ENCODE peak calls at places on chromosomes 13 and 19, in five cellular contexts. T, G, W, B and U are unnamed samples.

GRCh38 chr19:21569497-21569870 is 64.1 kb downstream of the ZNF429 start:
- DNase-seq in T (no peak), G (no peak), W (no peak), B (no peak), U (no peak)

GRCh38 chr19:14114854-14115253 is 2.7 kb downstream of the PRKACA start:
- DNase-seq in T (no peak), G (no peak), W (peak), B (no peak), U (peak)

GRCh38 chr19:39110263-39110967 is 15.2 kb upstream of the PAK4 start:
- DNase-seq in T (no peak), G (peak), W (peak), B (peak), U (peak)

GRCh38 chr19:47765522-47766358 is 12.8 kb upstream of the SELENOW start:
- DNase-seq in T (peak), G (peak), W (peak), B (no peak), U (peak)

GRCh38 chr13:109479991-109480696 is 306.2 kb downstream of the IRS2 start:
- DNase-seq in T (peak), G (peak), W (peak), B (no peak), U (no peak)

GRCh38 chr13:45851171-45851889 is at the start of gene SIAH3:
- DNase-seq in T (no peak), G (peak), W (peak), B (no peak), U (peak)

GRCh38 chr13:44171151-44171550 is 202.5 kb upstream of the SERP2 start:
- DNase-seq in T (no peak), G (no peak), W (no peak), B (no peak), U (no peak)

GRCh38 chr19:41064974-41065569 is 23.2 kb upstream of the CYP2A13 start:
- DNase-seq in T (peak), G (peak), W (peak), B (no peak), U (peak)

GRCh38 chr19:16326401-16327130 is 1.9 kb downstream of the KLF2 start:
- DNase-seq in T (no peak), G (peak), W (peak), B (no peak), U (peak)

GRCh38 chr13:94896238-94896637 is 183.9 kb upstream of the SOX21 start:
- DNase-seq in T (no peak), G (no peak), W (no peak), B (no peak), U (no peak)

GRCh38 chr13:112624602-112625430 is 36.9 kb upstream of the TUBGCP3 start:
- DNase-seq in T (no peak), G (no peak), W (no peak), B (no peak), U (no peak)

GRCh38 chr19:1924320-1924961 is 16.5 kb upstream of the CSNK1G2 start:
- DNase-seq in T (no peak), G (no peak), W (no peak), B (no peak), U (no peak)

GRCh38 chr19:41945135-41945766 is 13.9 kb downstream of the RABAC1 start:
- DNase-seq in T (no peak), G (no peak), W (no peak), B (no peak), U (no peak)

GRCh38 chr19:2551864-2552185 is 75.9 kb downstream of the GADD45B start:
- DNase-seq in T (no peak), G (no peak), W (no peak), B (no peak), U (no peak)

GRCh38 chr13:91813255-91813654 is 414.8 kb downstream of the GPC5 start:
- DNase-seq in T (no peak), G (no peak), W (no peak), B (no peak), U (no peak)

GRCh38 chr13:44305845-44306244 is 67.8 kb upstream of the SERP2 start:
- DNase-seq in T (peak), G (peak), W (peak), B (peak), U (no peak)

GRCh38 chr19:1122972-1123363 is 19.2 kb downstream of the GPX4 start:
- DNase-seq in T (peak), G (peak), W (peak), B (peak), U (peak)

GRCh38 chr19:7944177-7944761 is 803 bp upstream of the TIMM44 start:
- DNase-seq in T (peak), G (peak), W (peak), B (peak), U (peak)

GRCh38 chr19:5627395-5627904 is 4.6 kb downstream of the SAFB start:
- DNase-seq in T (peak), G (peak), W (peak), B (no peak), U (peak)

GRCh38 chr13:62085832-62086231 is 670.2 kb upstream of the PCDH20 start:
- DNase-seq in T (no peak), G (no peak), W (peak), B (no peak), U (no peak)

GRCh38 chr19:5386841-5387240 is 46.2 kb upstream of the PTPRS start:
- DNase-seq in T (no peak), G (no peak), W (no peak), B (no peak), U (no peak)

GRCh38 chr19:8243146-8243545 is 34.0 kb downstream of the CERS4 start:
- DNase-seq in T (no peak), G (no peak), W (no peak), B (no peak), U (no peak)

GRCh38 chr13:37868691-37869505 is 674 bp downstream of the TRPC4 start:
- DNase-seq in T (peak), G (peak), W (peak), B (peak), U (peak)

GRCh38 chr19:55472463-55472862 is 4.0 kb upstream of the ZNF628 start:
- DNase-seq in T (peak), G (no peak), W (peak), B (no peak), U (no peak)
- H2BK15ac ChIP-seq in T (no peak), G (no peak), W (no peak), B (no peak), U (no peak)

DNA sequence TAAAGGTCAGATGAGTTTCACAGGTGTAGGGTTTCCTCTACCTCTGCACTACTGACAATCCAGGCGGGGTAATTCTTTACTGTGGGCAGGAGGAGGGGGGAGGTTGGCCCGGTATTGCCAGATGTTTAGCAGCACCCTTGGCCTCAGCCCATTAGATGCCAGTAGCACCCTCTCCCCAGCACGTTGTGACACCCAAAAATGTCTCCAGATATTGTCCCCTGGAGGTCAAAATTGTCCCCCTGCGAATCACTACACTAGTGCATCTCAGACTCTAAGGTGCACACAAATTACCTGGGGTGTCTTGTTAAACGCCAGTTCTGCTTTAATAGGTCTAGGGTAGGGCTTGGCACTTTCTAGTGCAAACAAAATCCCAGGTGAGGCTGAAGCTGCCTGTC is 3.4 kb upstream of the UBAC2 start:
- DNase-seq in T (no peak), G (no peak), W (no peak), B (no peak), U (no peak)
- H3K23ac ChIP-seq in T (no peak), G (no peak), W (no peak), B (no peak), U (no peak)

GRCh38 chr19:11383706-11384048 is 437 bp downstream of the EPOR start:
- DNase-seq in T (no peak), G (no peak), W (peak), B (no peak), U (no peak)
- H2BK15ac ChIP-seq in T (no peak), G (peak), W (no peak), B (no peak), U (no peak)

DNA sequence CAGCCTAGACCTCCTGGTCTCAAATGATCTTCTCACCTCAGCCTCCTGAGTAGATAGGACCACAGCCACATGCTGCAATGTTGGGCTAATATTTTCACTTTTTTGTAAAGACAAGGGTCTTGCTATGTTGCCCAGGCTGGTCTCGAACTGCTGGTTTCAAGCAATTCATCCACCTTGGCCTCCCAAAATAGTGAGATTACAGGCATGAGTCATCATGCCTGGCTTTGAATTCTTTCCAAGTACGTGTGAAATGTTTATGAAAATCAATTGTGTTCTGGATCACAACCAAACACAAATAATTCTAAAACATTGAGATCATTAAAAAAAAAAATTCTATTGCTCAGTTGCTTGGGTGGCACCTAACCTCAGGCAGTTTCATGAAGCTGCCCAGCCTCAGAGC is 44.7 kb downstream of the ING1 start:
- DNase-seq in T (peak), G (peak), W (peak), B (no peak), U (no peak)
- H3K23ac ChIP-seq in T (no peak), G (no peak), W (no peak), B (no peak), U (no peak)

GRCh38 chr13:99416411-99417121 is 84.7 kb upstream of the TM9SF2 start:
- DNase-seq in T (no peak), G (no peak), W (no peak), B (no peak), U (no peak)

GRCh38 chr13:99417151-99417820 is 84.0 kb upstream of the TM9SF2 start:
- DNase-seq in T (no peak), G (no peak), W (peak), B (no peak), U (peak)

GRCh38 chr13:99414048-99414995 is 87.0 kb upstream of the TM9SF2 start:
- DNase-seq in T (no peak), G (no peak), W (peak), B (no peak), U (no peak)

GRCh38 chr13:99415851-99416331 is 85.4 kb upstream of the TM9SF2 start:
- DNase-seq in T (no peak), G (no peak), W (no peak), B (no peak), U (no peak)

DNA sequence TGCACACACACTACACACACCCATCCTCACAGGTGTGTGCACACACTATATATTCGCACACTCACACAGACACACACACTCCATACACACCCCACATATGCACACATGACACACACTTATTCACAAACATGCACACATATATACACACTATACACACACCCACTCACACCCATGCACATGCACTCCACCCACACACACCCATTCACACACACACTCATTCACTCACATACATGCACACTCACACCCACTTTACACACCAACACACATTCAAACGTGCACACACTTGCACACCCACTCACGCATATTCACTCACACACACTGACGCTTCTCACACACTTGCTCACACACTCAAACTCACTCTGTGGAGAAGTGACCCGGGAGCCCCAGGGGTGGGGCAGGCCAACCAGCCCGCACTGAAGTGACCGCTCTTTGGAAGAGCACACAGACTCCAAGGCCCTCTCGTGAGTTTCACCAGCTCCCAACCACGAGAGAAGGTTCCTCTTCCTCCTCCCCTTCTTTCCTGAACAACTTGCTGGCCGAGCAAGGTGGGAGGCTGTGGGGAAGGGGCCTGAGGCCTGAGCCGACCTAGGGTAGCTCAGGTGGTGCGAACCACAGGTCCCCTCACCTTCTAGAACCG is 86.1 kb upstream of the TM9SF2 start:
- DNase-seq in T (no peak), G (no peak), W (no peak), B (no peak), U (no peak)
- H2BK15ac ChIP-seq in T (no peak), G (no peak), W (no peak), B (no peak), U (no peak)